ENCODE peak calls at places on chromosomes 3 and 15, in seven cellular contexts. V is CD8-positive, alpha-beta T cell; O is heart right ventricle; J is neural crest cell; K is fibroblast of the aortic adventitia; Q is foreskin fibroblast; C is thoracic aorta. N is an unnamed sample.

GRCh38 chr3:67653425-67654098 is 850 bp downstream of the SUCLG2 start:
- DNase-seq in V (no peak), C (no peak), K (no peak), J (no peak), O (no peak), Q (peak), N (no peak)

GRCh38 chr3:145094355-145094941 is 1066.5 kb downstream of the PLOD2 start:
- DNase-seq in Q (peak), V (no peak), K (peak), O (no peak), J (no peak), C (no peak), N (no peak)

GRCh38 chr15:79310612-79310984 is 314 bp upstream of the TMED3 start:
- DNase-seq in J (no peak), V (no peak), Q (no peak), O (no peak), K (peak), C (no peak), N (no peak)

GRCh38 chr15:92907880-92908279 is 7.8 kb downstream of the CHD2 start:
- DNase-seq in J (no peak), V (no peak), O (no peak), C (peak), K (peak), Q (peak), N (no peak)

GRCh38 chr15:100159436-100159835 is 182.3 kb downstream of the ADAMTS17 start:
- DNase-seq in V (no peak), C (no peak), K (no peak), O (no peak), Q (no peak), J (no peak), N (no peak)

GRCh38 chr3:130379274-130379673 is 33.8 kb downstream of the COL6A5 start:
- DNase-seq in C (no peak), K (no peak), O (no peak), V (no peak), Q (peak), J (no peak), N (no peak)

GRCh38 chr15:79218588-79219200 is 63.8 kb upstream of the ANKRD34C start:
- DNase-seq in V (no peak), Q (peak), J (no peak), O (no peak), K (peak), C (no peak), N (no peak)

GRCh38 chr3:151909720-151910405 is 36.4 kb downstream of the SUCNR1 start:
- DNase-seq in V (no peak), J (no peak), Q (peak), K (peak), O (no peak), C (no peak), N (no peak)

GRCh38 chr3:88113311-88114162 is 36.2 kb upstream of the C3orf38 start:
- DNase-seq in Q (peak), O (no peak), V (peak), J (peak), C (peak), K (peak), N (no peak)

DNA sequence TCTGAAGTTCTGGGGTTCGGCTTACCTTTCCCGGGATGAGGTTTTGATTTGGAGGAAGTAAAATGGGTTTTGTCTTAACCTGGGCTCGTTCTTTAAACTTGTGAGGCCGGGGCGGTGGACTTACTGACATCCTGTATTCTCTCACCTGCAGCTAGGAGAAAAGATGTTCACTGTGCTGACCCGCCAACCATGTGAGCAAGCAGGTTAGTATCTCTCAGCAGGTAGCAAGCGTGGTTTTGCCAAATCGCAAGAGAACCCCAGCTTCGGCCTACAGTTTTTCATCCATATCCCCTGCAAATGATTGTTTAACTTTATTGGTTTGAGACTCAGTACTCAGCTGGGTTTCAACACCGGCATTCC is 891 bp downstream of the ENTPD3 start:
- DNase-seq in C (no peak), V (no peak), Q (no peak), J (no peak), K (no peak), O (no peak), N (no peak)
- TF ChIP-seq CTCF in C (no peak), V (no peak), Q (no peak), J (no peak), K (no peak), O (no peak), N (no peak)

DNA sequence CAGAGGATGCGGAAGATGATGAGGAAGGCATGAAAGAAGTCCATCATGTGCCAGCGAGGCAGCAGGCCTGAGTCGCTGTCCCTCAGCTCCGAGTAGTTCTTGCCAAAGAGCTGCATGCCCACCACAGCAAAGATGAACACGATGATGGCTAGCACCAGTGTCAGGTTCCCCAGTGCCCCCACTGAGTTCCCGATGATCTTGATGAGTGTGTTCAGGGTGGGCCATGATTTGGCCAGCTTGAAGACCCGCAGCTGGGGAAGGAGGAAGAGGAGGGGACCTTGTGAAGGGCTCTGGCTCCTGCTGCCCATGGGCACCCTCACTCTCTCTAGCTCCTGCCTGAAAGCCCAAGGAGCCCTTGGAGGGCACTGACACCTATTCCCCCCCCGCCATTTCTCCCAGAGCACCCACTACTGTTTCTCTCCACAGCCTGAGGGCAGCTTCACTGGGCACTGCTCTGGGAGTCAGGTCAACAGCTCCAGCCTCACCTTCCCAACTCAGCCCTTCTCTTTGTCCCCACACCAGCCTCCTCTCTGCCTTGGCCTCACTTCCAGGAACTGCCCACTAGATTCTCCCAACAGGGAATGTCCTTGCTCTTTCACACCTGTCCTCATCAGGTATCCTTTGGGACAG is 63.6 kb downstream of the SCN5A start:
- DNase-seq in J (no peak), K (no peak), V (peak), C (no peak), Q (no peak), O (no peak), N (no peak)
- TF ChIP-seq CTCF in J (no peak), K (no peak), V (no peak), C (no peak), Q (no peak), O (no peak), N (no peak)

DNA sequence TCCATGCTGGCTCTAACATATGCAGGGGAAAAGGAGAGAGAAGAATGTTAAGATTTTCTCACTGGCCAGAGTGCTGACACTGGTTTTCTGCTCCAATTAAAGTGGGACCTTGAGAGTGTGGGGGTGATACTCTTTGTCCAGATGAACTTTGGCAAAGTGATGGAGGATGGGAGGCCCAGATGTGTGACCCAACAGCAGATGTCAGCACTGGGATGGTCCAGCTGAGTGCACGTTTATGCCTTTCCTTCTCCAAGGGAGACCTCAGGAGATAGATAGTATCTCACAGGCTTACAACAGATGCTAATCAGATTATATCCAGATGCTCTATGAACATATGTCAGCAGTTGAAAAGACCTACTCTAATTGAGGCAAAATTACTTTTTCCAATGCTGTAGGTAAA is 50.1 kb upstream of the PSMD6 start:
- DNase-seq in C (no peak), K (no peak), O (no peak), V (no peak), J (no peak), Q (peak), N (no peak)
- TF ChIP-seq CTCF in C (no peak), K (no peak), O (no peak), V (no peak), J (no peak), Q (no peak), N (no peak)

GRCh38 chr15:60275624-60276023 is 122.2 kb downstream of the ANXA2 start:
- DNase-seq in K (no peak), O (no peak), C (no peak), J (no peak), V (no peak), Q (no peak), N (no peak)

GRCh38 chr15:60272623-60273022 is 125.2 kb downstream of the ANXA2 start:
- DNase-seq in J (no peak), C (no peak), K (no peak), V (no peak), O (no peak), Q (no peak), N (no peak)
- TF ChIP-seq CTCF in J (no peak), C (no peak), K (no peak), V (no peak), O (no peak), Q (no peak), N (no peak)

GRCh38 chr3:3735919-3736318 is 63.3 kb upstream of the LRRN1 start:
- DNase-seq in O (no peak), K (no peak), V (no peak), J (no peak), Q (no peak), C (no peak), N (no peak)

GRCh38 chr3:3737511-3737910 is 61.7 kb upstream of the LRRN1 start:
- DNase-seq in C (no peak), K (no peak), Q (no peak), V (no peak), J (no peak), O (no peak), N (no peak)

GRCh38 chr3:3740061-3740460 is 59.2 kb upstream of the LRRN1 start:
- DNase-seq in C (no peak), Q (no peak), V (no peak), O (no peak), K (no peak), J (no peak), N (no peak)

GRCh38 chr3:3743754-3744153 is 55.5 kb upstream of the LRRN1 start:
- DNase-seq in O (no peak), C (no peak), V (no peak), Q (no peak), J (no peak), K (no peak), N (no peak)

GRCh38 chr3:3739345-3740060 is 59.7 kb upstream of the LRRN1 start:
- DNase-seq in V (no peak), Q (no peak), C (no peak), K (no peak), J (peak), O (no peak), N (no peak)
- TF ChIP-seq CTCF in V (no peak), Q (no peak), C (no peak), K (no peak), J (no peak), O (no peak), N (no peak)

DNA sequence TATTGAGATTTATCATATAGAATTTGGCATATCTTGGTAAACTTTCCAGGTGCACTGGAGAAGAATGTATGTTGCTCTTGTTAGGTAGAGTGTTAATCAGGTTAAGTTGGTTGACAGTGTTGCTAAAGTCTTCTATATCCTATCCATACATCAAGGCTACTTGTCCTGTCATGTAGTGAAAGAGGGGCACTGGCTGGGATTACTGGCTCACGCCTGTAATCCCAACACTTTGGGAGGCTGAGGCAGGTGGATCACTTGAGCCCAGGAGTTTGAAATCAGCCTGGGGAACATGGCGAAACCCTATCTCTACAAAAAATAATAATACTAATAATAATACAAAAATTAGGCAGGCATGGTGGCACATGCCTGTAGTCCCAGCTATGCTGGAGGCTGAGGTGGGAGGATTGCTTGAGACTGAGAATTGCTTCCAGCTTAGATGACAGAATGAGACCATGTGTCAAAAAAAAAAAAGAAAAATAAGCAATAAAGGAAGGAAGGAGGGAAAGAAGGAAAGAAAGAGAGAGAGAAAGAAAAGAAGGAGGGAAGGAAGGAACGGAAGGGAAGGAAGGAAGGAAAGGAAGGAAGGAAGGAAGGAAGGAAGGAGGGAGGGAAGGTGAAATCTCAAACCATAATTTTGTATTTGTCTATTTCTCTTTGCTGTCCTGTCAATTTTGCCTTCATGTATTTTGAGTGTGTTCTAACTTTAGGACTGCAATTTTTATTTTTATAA is 57.4 kb upstream of the IQSEC1 start:
- DNase-seq in C (no peak), K (no peak), Q (no peak), V (no peak), J (no peak), O (no peak), N (no peak)
- TF ChIP-seq CTCF in C (no peak), K (no peak), Q (no peak), V (no peak), J (no peak), O (no peak), N (no peak)

DNA sequence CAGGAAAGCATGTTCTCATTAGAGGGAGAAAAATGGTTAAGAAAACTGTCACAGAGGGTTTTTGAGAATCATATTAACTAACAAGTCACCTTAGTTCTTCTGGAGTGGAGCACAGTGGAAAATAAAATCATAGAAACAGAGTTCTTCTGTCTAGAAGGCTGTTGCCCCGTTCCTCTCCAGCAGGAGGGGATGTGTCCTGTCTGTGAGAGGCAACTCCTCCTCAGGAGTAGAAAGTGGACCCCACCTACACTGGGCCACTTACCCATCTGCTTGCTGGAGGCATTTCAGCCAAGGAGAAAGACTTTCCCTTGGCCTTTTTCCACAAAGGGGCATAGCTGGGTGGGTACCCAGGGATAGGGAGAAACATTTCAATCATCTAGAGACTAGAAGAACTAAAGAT is 106.6 kb downstream of the SSR3 start:
- DNase-seq in O (no peak), Q (peak), V (peak), J (no peak), K (peak), C (no peak), N (no peak)
- TF ChIP-seq CTCF in O (no peak), Q (peak), V (peak), J (peak), K (peak), C (no peak), N (no peak)

N was measured in omental fat pad.